ENCODE peak calls at places on chromosomes 12 and 14, in nine cellular contexts. P is fibroblast of the aortic adventitia, T is brain microvascular endothelial cell, E is astrocyte of the cerebellum, U is endodermal cell, Z is pancreas, L is spleen, I is NB4, R is AG10803. O is an unnamed sample.

GRCh38 chr14:60160422-60160821 is 4.8 kb downstream of the DHRS7 start:
- DNase-seq in P (no peak), T (no peak), E (no peak), U (no peak), Z (no peak), L (no peak), I (no peak), R (no peak), O (no peak)

GRCh38 chr12:19712041-19712440 is 272.7 kb downstream of the AEBP2 start:
- DNase-seq in P (peak), T (peak), E (peak), U (no peak), Z (no peak), L (no peak), I (peak), R (peak), O (peak)

GRCh38 chr12:117188961-117189724 is 1.1 kb downstream of the FBXO21 start:
- DNase-seq in P (peak), T (peak), E (peak), U (peak), Z (no peak), L (no peak), I (no peak), R (peak), O (peak)

GRCh38 chr14:80127466-80127865 is 83.8 kb downstream of the DIO2 start:
- DNase-seq in P (no peak), T (no peak), E (no peak), U (no peak), Z (no peak), L (no peak), I (no peak), R (no peak), O (no peak)

GRCh38 chr12:108857158-108857407 is 300 bp downstream of the SSH1 start:
- DNase-seq in P (no peak), T (no peak), E (no peak), U (no peak), Z (no peak), L (no peak), I (no peak), R (no peak), O (no peak)

GRCh38 chr14:61385002-61385685 is 63.8 kb downstream of the PRKCH start:
- DNase-seq in P (no peak), T (no peak), E (no peak), U (no peak), Z (no peak), L (no peak), I (no peak), R (no peak), O (no peak)

GRCh38 chr14:24337144-24337823 is 2.4 kb upstream of the ADCY4 start:
- DNase-seq in P (no peak), T (no peak), E (no peak), U (peak), Z (no peak), L (no peak), I (no peak), R (no peak), O (no peak)

GRCh38 chr14:32110200-32110896 is 33.2 kb downstream of the ARHGAP5 start:
- DNase-seq in P (no peak), T (no peak), E (no peak), U (no peak), Z (no peak), L (no peak), I (no peak), R (no peak), O (no peak)

GRCh38 chr12:58922849-58923248 is 2.5 kb upstream of the LRIG3 start:
- DNase-seq in P (peak), T (peak), E (no peak), U (peak), Z (no peak), L (no peak), I (no peak), R (no peak), O (peak)

GRCh38 chr12:66131067-66131688 is 628 bp upstream of the LLPH start:
- DNase-seq in P (peak), T (no peak), E (no peak), U (no peak), Z (no peak), L (no peak), I (no peak), R (no peak), O (no peak)

GRCh38 chr12:56129210-56129691 is 1.2 kb downstream of the ESYT1 start:
- DNase-seq in P (peak), T (no peak), E (no peak), U (peak), Z (peak), L (peak), I (peak), R (peak), O (peak)

GRCh38 chr12:105420659-105421240 is 90.3 kb downstream of the C12orf75 start:
- DNase-seq in P (peak), T (peak), E (peak), U (peak), Z (peak), L (peak), I (peak), R (peak), O (peak)

GRCh38 chr12:2682301-2683282 is 112.2 kb upstream of the FKBP4 start:
- DNase-seq in P (peak), T (peak), E (no peak), U (peak), Z (peak), L (no peak), I (peak), R (peak), O (peak)
- TF ChIP-seq CTCF in P (peak), T (peak), E (peak), U (peak), Z (peak), L (peak), I (peak), R (peak), O (peak)

DNA sequence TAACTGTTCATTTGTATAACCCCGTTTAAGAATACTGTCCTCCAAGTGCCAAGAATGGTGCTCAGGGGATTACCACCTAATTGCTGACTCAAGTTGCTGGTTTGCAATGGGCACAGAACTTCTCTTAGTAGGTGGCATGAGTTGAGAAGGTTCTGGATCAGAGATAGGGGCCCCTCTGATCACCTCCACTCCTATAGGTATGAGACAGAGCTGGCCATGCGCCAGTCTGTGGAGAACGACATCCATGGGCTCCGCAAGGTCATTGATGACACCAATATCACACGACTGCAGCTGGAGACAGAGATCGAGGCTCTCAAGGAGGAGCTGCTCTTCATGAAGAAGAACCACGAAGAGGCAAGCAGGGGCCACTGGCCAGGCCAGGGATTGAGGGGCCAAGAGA is 1.6 kb downstream of the KRT18 start:
- DNase-seq in P (no peak), T (no peak), E (no peak), U (peak), Z (peak), L (no peak), I (no peak), R (no peak), O (no peak)
- H3K4me3 ChIP-seq in P (peak), T (peak), E (peak), U (peak), Z (peak), L (peak), I (no peak), R (no peak), O (peak)

GRCh38 chr12:99686142-99686541 is 38.6 kb downstream of the GARIN6 start:
- DNase-seq in P (no peak), T (no peak), E (no peak), U (no peak), Z (no peak), L (no peak), I (no peak), R (no peak), O (no peak)
- TF ChIP-seq CTCF in P (no peak), T (no peak), E (no peak), U (no peak), Z (no peak), L (no peak), I (no peak), R (no peak), O (no peak)

GRCh38 chr12:9750276-9751203 is 10.2 kb downstream of the CD69 start:
- DNase-seq in P (peak), T (peak), E (peak), U (peak), Z (no peak), L (peak), I (peak), R (peak), O (peak)
- H3K4me3 ChIP-seq in P (no peak), T (no peak), E (no peak), U (no peak), Z (peak), L (peak), I (peak), R (no peak), O (no peak)

GRCh38 chr14:68978550-68978911 is 571 bp downstream of the ACTN1 start:
- DNase-seq in P (peak), T (no peak), E (no peak), U (peak), Z (peak), L (peak), I (peak), R (peak), O (peak)

GRCh38 chr14:68977137-68977740 is 1.9 kb downstream of the ACTN1 start:
- DNase-seq in P (peak), T (no peak), E (no peak), U (peak), Z (no peak), L (peak), I (no peak), R (no peak), O (no peak)

GRCh38 chr14:68977741-68978549 is 1.2 kb downstream of the ACTN1 start:
- DNase-seq in P (peak), T (peak), E (peak), U (peak), Z (peak), L (peak), I (peak), R (peak), O (peak)

GRCh38 chr14:68979722-68980552 is 835 bp upstream of the ACTN1 start:
- DNase-seq in P (peak), T (no peak), E (no peak), U (peak), Z (peak), L (peak), I (peak), R (peak), O (no peak)

GRCh38 chr14:68979021-68979721 is at the start of gene ACTN1:
- DNase-seq in P (peak), T (peak), E (peak), U (peak), Z (peak), L (peak), I (peak), R (peak), O (peak)
- TF ChIP-seq CTCF in P (no peak), T (no peak), E (no peak), U (no peak), Z (no peak), L (no peak), I (no peak), R (no peak), O (no peak)

DNA sequence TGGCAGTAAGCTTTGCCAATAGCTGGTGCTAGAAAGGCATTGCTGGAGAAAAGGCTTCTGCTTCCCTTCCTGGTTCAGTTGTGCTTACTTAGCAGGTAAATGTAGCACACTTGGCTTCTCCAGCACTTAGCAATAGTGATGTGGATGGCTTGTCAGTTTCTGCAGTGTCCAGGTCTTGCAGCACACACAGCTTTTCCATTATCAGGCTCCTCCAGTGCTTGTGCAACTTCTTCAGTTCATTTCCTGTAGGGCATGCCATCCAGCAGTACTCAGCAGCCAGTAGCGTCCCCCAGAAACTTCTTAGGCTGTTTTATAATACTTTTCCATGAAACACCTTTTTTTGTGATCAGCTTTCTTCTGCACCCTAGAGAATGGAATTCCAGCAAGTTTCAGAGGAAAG is 154.6 kb downstream of the SLC6A15 start:
- DNase-seq in P (peak), T (peak), E (no peak), U (no peak), Z (no peak), L (no peak), I (peak), R (peak), O (peak)
- H3K4me3 ChIP-seq in P (no peak), T (no peak), E (no peak), U (no peak), Z (no peak), L (no peak), I (no peak), R (no peak), O (no peak)